ENCODE peak calls at places on chromosomes 13 and 19, in eight cellular contexts. V, P, Q, A, M, C, F and L are unnamed samples.

GRCh38 chr13:75544681-75545333 is 4.8 kb upstream of the UCHL3 start:
- DNase-seq in M (no peak), F (no peak), V (peak), P (no peak), C (peak), A (no peak), Q (no peak), L (no peak)

GRCh38 chr13:36887758-36888521 is 32.1 kb downstream of the SMAD9 start:
- DNase-seq in M (no peak), V (no peak), F (peak), P (no peak), A (no peak), C (no peak), Q (no peak), L (no peak)

GRCh38 chr19:638901-639250 is 803 bp upstream of the FGF22 start:
- DNase-seq in V (no peak), C (no peak), Q (no peak), P (no peak), F (no peak), A (no peak), M (no peak), L (no peak)

GRCh38 chr13:50400035-50400726 is 384.9 kb downstream of the KCNRG start:
- DNase-seq in Q (no peak), C (no peak), M (no peak), P (no peak), F (no peak), V (no peak), A (no peak), L (no peak)

GRCh38 chr13:21364357-21364756 is 94.7 kb downstream of the ZDHHC20 start:
- DNase-seq in Q (no peak), A (no peak), C (no peak), M (no peak), P (no peak), F (no peak), V (no peak), L (peak)

GRCh38 chr13:112814905-112815585 is 125.2 kb downstream of the ATP11A start:
- DNase-seq in M (no peak), V (no peak), C (no peak), Q (no peak), F (no peak), P (no peak), A (no peak), L (no peak)

GRCh38 chr19:16457195-16457953 is 14.4 kb downstream of the EPS15L1 start:
- DNase-seq in C (no peak), A (no peak), Q (no peak), V (no peak), M (no peak), F (peak), P (no peak), L (no peak)

GRCh38 chr19:3369337-3370213 is 3.2 kb downstream of the NFIC start:
- DNase-seq in M (no peak), C (no peak), V (no peak), A (peak), P (no peak), Q (peak), F (no peak), L (no peak)

GRCh38 chr13:37134411-37135041 is 29.1 kb upstream of the CSNK1A1L start:
- DNase-seq in M (no peak), V (no peak), Q (no peak), F (no peak), P (no peak), C (no peak), A (no peak), L (no peak)

GRCh38 chr19:23304238-23304637 is 54.0 kb upstream of the ZNF724 start:
- DNase-seq in P (no peak), A (no peak), Q (no peak), F (no peak), V (no peak), C (no peak), M (no peak), L (no peak)

GRCh38 chr19:36032251-36033104 is at the start of gene CLIP3:
- DNase-seq in Q (peak), V (no peak), M (no peak), F (peak), A (peak), C (no peak), P (no peak), L (no peak)

GRCh38 chr13:20127563-20128458 is 33.0 kb downstream of the GJA3 start:
- DNase-seq in F (peak), Q (peak), C (peak), M (no peak), P (no peak), V (peak), A (peak), L (no peak)
- TF ChIP-seq POLR2AphosphoS5 in F (no peak), Q (no peak), C (no peak), M (peak), P (peak), V (peak), A (no peak), L (peak)

GRCh38 chr19:51339687-51340656 is 2.0 kb downstream of the VSIG10L start:
- DNase-seq in A (peak), P (peak), M (no peak), F (peak), Q (peak), C (peak), V (peak), L (peak)

GRCh38 chr19:51339313-51339686 is 2.6 kb downstream of the VSIG10L start:
- DNase-seq in F (no peak), M (no peak), Q (no peak), V (no peak), A (no peak), C (peak), P (no peak), L (no peak)

GRCh38 chr19:51337141-51337860 is 4.6 kb downstream of the VSIG10L start:
- DNase-seq in P (no peak), F (no peak), A (no peak), Q (no peak), V (no peak), M (no peak), C (no peak), L (no peak)

GRCh38 chr19:51337861-51338562 is 3.9 kb downstream of the VSIG10L start:
- DNase-seq in V (no peak), A (no peak), F (no peak), C (no peak), P (no peak), Q (no peak), M (no peak), L (no peak)

DNA sequence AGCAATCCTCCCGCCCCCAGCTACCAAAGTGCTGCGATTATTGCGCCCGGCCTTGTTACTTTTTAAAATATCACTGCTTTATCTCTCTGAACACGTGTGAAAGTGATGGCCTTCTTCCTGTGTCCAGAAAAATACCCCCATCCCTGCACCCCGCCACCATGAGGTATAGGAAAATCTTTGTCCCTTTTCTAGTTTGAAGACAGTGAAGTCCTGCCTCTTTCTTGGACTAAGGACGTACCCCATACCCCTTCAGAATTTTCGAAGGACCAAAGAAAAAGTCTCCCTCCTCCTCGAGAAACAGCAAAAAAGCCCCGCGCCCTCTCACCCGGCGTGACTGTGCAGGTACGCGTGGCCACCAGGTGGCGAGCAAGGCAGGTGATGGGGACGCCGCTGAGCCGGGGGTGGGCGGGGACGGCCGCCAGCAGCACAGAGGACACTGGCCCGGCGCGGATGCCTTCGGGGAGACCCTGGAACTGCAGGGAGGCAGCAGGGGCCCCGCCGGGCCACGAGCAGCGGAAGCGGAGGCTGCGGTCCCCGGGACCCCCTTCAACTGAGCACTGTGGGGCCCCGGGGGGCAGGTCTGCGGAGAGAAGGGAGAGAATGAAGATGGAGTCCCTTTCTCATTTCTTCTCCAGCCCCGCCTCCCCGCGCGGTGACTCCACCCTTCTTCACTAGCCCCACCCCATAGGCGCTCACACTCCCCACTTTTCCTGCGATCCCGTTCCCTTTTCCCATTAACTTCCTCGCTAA is 3.2 kb downstream of the VSIG10L start:
- DNase-seq in V (peak), A (peak), P (peak), Q (peak), F (peak), M (no peak), C (peak), L (peak)
- TF ChIP-seq POLR2AphosphoS5 in V (no peak), A (no peak), P (peak), Q (no peak), F (no peak), M (no peak), C (no peak), L (no peak)

DNA sequence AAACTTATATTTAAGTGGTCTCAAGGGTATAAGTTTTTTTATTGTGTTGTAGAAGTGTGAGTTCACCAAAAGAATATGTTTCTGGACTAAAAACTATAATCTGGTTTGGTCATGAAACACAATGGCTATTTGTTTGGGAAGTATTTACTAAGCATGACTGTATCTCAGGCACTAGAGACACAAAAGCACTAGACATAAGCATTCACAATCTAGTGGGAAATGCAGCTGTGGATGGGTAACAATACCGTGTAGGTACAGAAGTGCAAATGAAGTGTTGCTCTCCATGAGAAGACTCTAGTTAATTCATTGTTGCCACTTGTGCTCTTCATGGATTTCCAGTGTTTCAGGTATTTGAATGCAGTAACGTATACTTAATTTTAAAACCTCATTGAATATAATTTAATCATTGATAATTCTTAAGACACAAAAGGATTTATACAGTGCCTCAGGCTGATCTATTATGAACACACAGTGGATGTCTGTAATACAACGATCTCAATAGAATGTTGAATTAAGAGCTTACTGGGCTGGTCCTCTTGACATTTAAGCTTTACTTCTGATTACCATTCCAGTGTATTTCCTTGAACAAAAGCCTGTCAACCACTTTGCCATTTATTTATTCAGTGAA is 50.9 kb downstream of the TPT1 start:
- DNase-seq in C (no peak), F (no peak), M (no peak), A (no peak), Q (no peak), P (no peak), V (no peak), L (no peak)
- TF ChIP-seq POLR2AphosphoS5 in C (no peak), F (no peak), M (no peak), A (no peak), Q (no peak), P (no peak), V (no peak), L (no peak)

DNA sequence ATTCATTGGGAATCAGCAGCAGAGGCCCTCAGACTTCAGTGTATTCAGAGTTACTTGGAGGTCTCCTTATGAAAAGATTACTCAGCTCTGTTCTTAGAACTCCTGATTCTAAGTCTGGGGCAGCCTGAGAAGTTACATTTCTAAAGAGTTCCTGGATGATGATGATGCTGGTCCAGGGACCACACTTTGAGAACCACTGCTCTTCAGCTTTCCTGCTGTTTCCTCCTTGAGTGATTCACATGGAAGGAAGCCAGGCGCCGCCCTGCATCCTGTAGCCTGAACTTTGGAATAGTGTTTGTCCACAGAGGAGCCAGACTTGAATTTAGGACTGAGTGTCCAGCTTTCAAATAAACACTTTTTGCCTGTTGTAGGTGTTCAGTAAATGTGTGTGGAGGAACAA is 2.9 kb downstream of the CEBPG start:
- DNase-seq in M (peak), Q (peak), A (no peak), F (no peak), V (no peak), P (peak), C (no peak), L (no peak)
- TF ChIP-seq POLR2AphosphoS5 in M (no peak), Q (no peak), A (no peak), F (no peak), V (no peak), P (peak), C (no peak), L (peak)

GRCh38 chr19:47155141-47155540 is 24.5 kb downstream of the SAE1 start:
- DNase-seq in C (no peak), A (no peak), V (no peak), Q (peak), F (no peak), M (no peak), P (no peak), L (no peak)
- TF ChIP-seq POLR2AphosphoS5 in C (no peak), A (no peak), V (no peak), Q (no peak), F (no peak), M (no peak), P (no peak), L (peak)

DNA sequence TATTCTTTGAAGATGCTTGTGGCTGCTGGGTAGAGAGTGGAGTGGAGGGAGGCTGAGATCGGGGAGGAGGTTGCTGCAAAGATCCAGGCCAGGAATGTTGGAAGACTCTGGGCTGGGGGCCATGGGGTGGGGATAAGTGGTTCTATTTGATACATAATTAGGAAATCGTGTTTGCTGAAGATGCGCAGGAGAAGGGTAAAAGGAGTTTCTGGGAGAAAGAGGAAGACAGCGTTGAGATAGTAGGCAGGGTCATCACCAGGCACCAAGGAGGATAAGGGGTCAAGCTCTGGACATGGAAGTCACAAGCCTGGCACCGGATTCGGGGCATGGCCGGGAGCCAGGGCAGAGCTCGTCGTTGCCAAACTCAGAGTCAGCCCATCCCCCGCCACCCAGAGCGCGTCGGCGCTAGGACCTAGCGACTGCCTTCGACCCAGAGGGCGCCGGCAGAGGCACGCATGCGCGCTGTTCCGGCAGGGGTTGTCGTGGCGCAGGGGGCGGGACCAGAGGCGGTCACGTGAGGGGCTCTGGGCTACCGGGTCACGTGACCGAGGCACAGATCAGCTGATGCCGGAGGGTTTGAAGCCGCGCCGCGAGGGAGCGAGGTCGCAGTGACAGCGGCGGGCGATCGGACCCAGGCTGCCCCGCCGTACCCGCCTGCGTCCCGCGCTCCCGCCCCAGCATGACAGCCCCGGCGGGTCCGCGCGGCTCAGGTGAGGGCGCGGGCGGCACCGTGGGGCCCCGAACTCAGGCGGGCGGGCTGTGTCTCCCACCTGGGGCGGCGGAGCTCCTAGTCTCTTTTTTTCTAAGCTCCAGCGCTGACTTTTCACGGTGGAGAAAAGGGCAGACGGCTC is at the start of gene MCOLN1:
- DNase-seq in F (peak), C (peak), A (peak), Q (peak), P (peak), M (peak), V (peak), L (peak)
- TF ChIP-seq POLR2AphosphoS5 in F (peak), C (peak), A (no peak), Q (peak), P (peak), M (peak), V (peak), L (peak)

GRCh38 chr19:50203281-50204080 is at the start of gene MYH14:
- DNase-seq in Q (peak), P (peak), V (no peak), C (peak), F (peak), M (peak), A (no peak), L (peak)
- TF ChIP-seq POLR2AphosphoS5 in Q (peak), P (peak), V (no peak), C (peak), F (no peak), M (no peak), A (no peak), L (peak)

GRCh38 chr13:27449081-27449603 is 1.2 kb downstream of the MTIF3 start:
- DNase-seq in A (no peak), Q (no peak), F (no peak), V (no peak), C (no peak), M (no peak), P (no peak), L (no peak)
- TF ChIP-seq POLR2AphosphoS5 in A (no peak), Q (no peak), F (no peak), V (no peak), C (no peak), M (no peak), P (no peak), L (no peak)

DNA sequence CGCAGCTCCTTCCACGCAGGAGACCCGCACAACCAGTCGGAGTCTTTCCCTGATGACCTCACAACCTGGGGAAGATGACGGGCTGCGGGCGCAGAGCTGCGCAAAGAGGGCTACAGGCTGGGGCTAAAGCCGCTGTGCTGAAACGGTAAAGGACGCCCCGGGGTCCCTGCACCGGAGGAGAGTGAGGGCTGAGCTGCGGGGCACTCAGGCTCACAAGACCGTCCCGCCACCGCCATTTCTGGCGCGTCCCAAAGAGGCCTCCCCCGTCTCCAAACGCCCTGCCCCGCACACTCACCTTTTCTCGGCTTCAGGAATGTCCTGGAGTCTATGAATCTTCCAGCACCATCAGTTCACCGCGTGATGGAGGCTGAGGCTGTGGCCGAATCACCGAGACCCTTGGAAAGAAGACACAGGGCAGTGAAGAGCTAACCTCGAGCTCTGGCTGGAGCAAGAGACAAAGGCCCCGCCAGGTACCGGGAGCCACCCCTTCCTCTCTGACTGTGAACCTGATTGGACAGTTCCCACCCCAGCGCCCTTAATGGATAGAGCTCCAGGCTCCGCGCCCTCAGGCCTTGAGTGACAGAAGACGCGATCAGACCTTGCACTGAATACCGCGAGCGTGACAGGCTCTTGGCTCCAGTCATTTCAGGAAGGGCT is 41.8 kb upstream of the ZNF429 start:
- DNase-seq in Q (peak), P (no peak), V (no peak), C (peak), A (no peak), M (peak), F (peak), L (no peak)
- TF ChIP-seq POLR2AphosphoS5 in Q (no peak), P (no peak), V (no peak), C (no peak), A (no peak), M (peak), F (peak), L (no peak)

GRCh38 chr19:4596033-4596904 is 36.8 kb upstream of the SEMA6B start:
- DNase-seq in A (no peak), P (no peak), M (no peak), Q (no peak), V (no peak), F (no peak), C (no peak), L (no peak)
- TF ChIP-seq POLR2AphosphoS5 in A (no peak), P (no peak), M (no peak), Q (no peak), V (no peak), F (no peak), C (no peak), L (no peak)